ENCODE peak calls at places on chromosomes 11 and 22, in nine cellular contexts. One of them, this sample, is unnamed.

GRCh38 chr11:63805844-63806415 is 7.3 kb upstream of the SPINDOC start:
- DNase-seq in Right ventricle myocardium superior: no peak
- DNase-seq in fibroblast of the conjunctiva: no peak
- DNase-seq in mesendoderm: peak; percentile 76
- DNase-seq in hepatic stellate cell: no peak
- DNase-seq in heart left ventricle: peak; percentile 37
- DNase-seq in COR-L47: no peak
- DNase-seq in T-helper 1 cell: no peak
- DNase-seq in NCI-H748 treated with DMSO at 0.1 percent for 48 hours: no peak
- DNase-seq in this sample: no peak

GRCh38 chr11:131686836-131687235 is 316.4 kb downstream of the NTM start:
- DNase-seq in Right ventricle myocardium superior: no peak
- DNase-seq in fibroblast of the conjunctiva: no peak
- DNase-seq in mesendoderm: no peak
- DNase-seq in hepatic stellate cell: no peak
- DNase-seq in heart left ventricle: no peak
- DNase-seq in COR-L47: no peak
- DNase-seq in T-helper 1 cell: no peak
- DNase-seq in NCI-H748 treated with DMSO at 0.1 percent for 48 hours: no peak
- DNase-seq in this sample: no peak

GRCh38 chr22:23485490-23485889 is 94.6 kb downstream of the IGLL1 start:
- DNase-seq in Right ventricle myocardium superior: no peak
- DNase-seq in fibroblast of the conjunctiva: no peak
- DNase-seq in mesendoderm: no peak
- DNase-seq in hepatic stellate cell: no peak
- DNase-seq in heart left ventricle: no peak
- DNase-seq in COR-L47: no peak
- DNase-seq in T-helper 1 cell: no peak
- DNase-seq in NCI-H748 treated with DMSO at 0.1 percent for 48 hours: no peak
- DNase-seq in this sample: no peak

GRCh38 chr11:118918128-118918685 is 7.5 kb downstream of the BCL9L start:
- DNase-seq in Right ventricle myocardium superior: peak; percentile 88
- DNase-seq in fibroblast of the conjunctiva: peak; percentile 94
- DNase-seq in mesendoderm: peak; percentile 98
- DNase-seq in hepatic stellate cell: peak; percentile 83
- DNase-seq in heart left ventricle: peak; percentile 77
- DNase-seq in COR-L47: peak; percentile 62
- DNase-seq in T-helper 1 cell: no peak
- DNase-seq in NCI-H748 treated with DMSO at 0.1 percent for 48 hours: no peak
- DNase-seq in this sample: no peak

GRCh38 chr22:32348031-32348611 is 9.5 kb upstream of the RFPL3 start:
- DNase-seq in Right ventricle myocardium superior: no peak
- DNase-seq in fibroblast of the conjunctiva: no peak
- DNase-seq in mesendoderm: no peak
- DNase-seq in hepatic stellate cell: no peak
- DNase-seq in heart left ventricle: no peak
- DNase-seq in COR-L47: no peak
- DNase-seq in T-helper 1 cell: no peak
- DNase-seq in NCI-H748 treated with DMSO at 0.1 percent for 48 hours: no peak
- DNase-seq in this sample: no peak

GRCh38 chr11:69888671-69889076 is 69.5 kb upstream of the FGF3 start:
- DNase-seq in Right ventricle myocardium superior: peak; percentile 67
- DNase-seq in fibroblast of the conjunctiva: peak; percentile 14
- DNase-seq in mesendoderm: peak; percentile 85
- DNase-seq in hepatic stellate cell: peak; percentile 81
- DNase-seq in heart left ventricle: peak; percentile 59
- DNase-seq in COR-L47: peak; percentile 61
- DNase-seq in T-helper 1 cell: peak; percentile 41
- DNase-seq in NCI-H748 treated with DMSO at 0.1 percent for 48 hours: peak; percentile 74
- DNase-seq in this sample: peak; percentile 43

GRCh38 chr11:112229746-112230433 is 3.7 kb downstream of the PTS start:
- DNase-seq in Right ventricle myocardium superior: no peak
- DNase-seq in fibroblast of the conjunctiva: peak; percentile 47
- DNase-seq in mesendoderm: no peak
- DNase-seq in hepatic stellate cell: peak; percentile 57
- DNase-seq in heart left ventricle: no peak
- DNase-seq in COR-L47: no peak
- DNase-seq in T-helper 1 cell: no peak
- DNase-seq in NCI-H748 treated with DMSO at 0.1 percent for 48 hours: no peak
- DNase-seq in this sample: no peak

GRCh38 chr11:79040348-79040747 is 400.5 kb downstream of the TENM4 start:
- DNase-seq in Right ventricle myocardium superior: no peak
- DNase-seq in fibroblast of the conjunctiva: peak; percentile 6
- DNase-seq in mesendoderm: no peak
- DNase-seq in hepatic stellate cell: no peak
- DNase-seq in heart left ventricle: no peak
- DNase-seq in COR-L47: no peak
- DNase-seq in T-helper 1 cell: no peak
- DNase-seq in NCI-H748 treated with DMSO at 0.1 percent for 48 hours: no peak
- DNase-seq in this sample: no peak

GRCh38 chr22:30490399-30490798 is 15.1 kb downstream of the SEC14L4 start:
- DNase-seq in Right ventricle myocardium superior: no peak
- DNase-seq in fibroblast of the conjunctiva: no peak
- DNase-seq in mesendoderm: peak; percentile 8
- DNase-seq in hepatic stellate cell: no peak
- DNase-seq in heart left ventricle: no peak
- DNase-seq in COR-L47: no peak
- DNase-seq in T-helper 1 cell: no peak
- DNase-seq in NCI-H748 treated with DMSO at 0.1 percent for 48 hours: no peak
- DNase-seq in this sample: no peak

GRCh38 chr11:103920449-103920848 is 116.0 kb upstream of the DDI1 start:
- DNase-seq in Right ventricle myocardium superior: no peak
- DNase-seq in fibroblast of the conjunctiva: no peak
- DNase-seq in mesendoderm: no peak
- DNase-seq in hepatic stellate cell: no peak
- DNase-seq in heart left ventricle: no peak
- DNase-seq in COR-L47: no peak
- DNase-seq in T-helper 1 cell: no peak
- DNase-seq in NCI-H748 treated with DMSO at 0.1 percent for 48 hours: no peak
- DNase-seq in this sample: no peak

GRCh38 chr11:12818333-12819015 is 144.3 kb downstream of the TEAD1 start:
- DNase-seq in Right ventricle myocardium superior: peak; percentile 48
- DNase-seq in fibroblast of the conjunctiva: peak; percentile 73
- DNase-seq in mesendoderm: no peak
- DNase-seq in hepatic stellate cell: peak; percentile 65
- DNase-seq in heart left ventricle: peak; percentile 54
- DNase-seq in COR-L47: no peak
- DNase-seq in T-helper 1 cell: no peak
- DNase-seq in NCI-H748 treated with DMSO at 0.1 percent for 48 hours: no peak
- DNase-seq in this sample: peak; percentile 78

GRCh38 chr11:78567209-78567608 is 7.5 kb downstream of the NARS2 start:
- DNase-seq in Right ventricle myocardium superior: no peak
- DNase-seq in fibroblast of the conjunctiva: no peak
- DNase-seq in mesendoderm: peak; percentile 37
- DNase-seq in hepatic stellate cell: no peak
- DNase-seq in heart left ventricle: no peak
- DNase-seq in COR-L47: no peak
- DNase-seq in T-helper 1 cell: no peak
- DNase-seq in NCI-H748 treated with DMSO at 0.1 percent for 48 hours: no peak
- DNase-seq in this sample: no peak

GRCh38 chr11:118438314-118438931 is 2.1 kb downstream of the KMT2A start:
- DNase-seq in Right ventricle myocardium superior: no peak
- DNase-seq in fibroblast of the conjunctiva: peak; percentile 74
- DNase-seq in mesendoderm: peak; percentile 90
- DNase-seq in hepatic stellate cell: peak; percentile 81
- DNase-seq in heart left ventricle: peak; percentile 59
- DNase-seq in COR-L47: peak; percentile 35
- DNase-seq in T-helper 1 cell: peak; percentile 61
- DNase-seq in NCI-H748 treated with DMSO at 0.1 percent for 48 hours: no peak
- DNase-seq in this sample: peak; percentile 82

GRCh38 chr11:1233351-1234053 is 10.6 kb downstream of the MUC5B start:
- DNase-seq in Right ventricle myocardium superior: peak; percentile 11
- DNase-seq in fibroblast of the conjunctiva: no peak
- DNase-seq in mesendoderm: no peak
- DNase-seq in hepatic stellate cell: no peak
- DNase-seq in heart left ventricle: no peak
- DNase-seq in COR-L47: peak; percentile 57
- DNase-seq in T-helper 1 cell: no peak
- DNase-seq in NCI-H748 treated with DMSO at 0.1 percent for 48 hours: no peak
- DNase-seq in this sample: no peak

GRCh38 chr11:130480166-130480565 is 31.7 kb downstream of the ADAMTS15 start:
- DNase-seq in Right ventricle myocardium superior: no peak
- DNase-seq in fibroblast of the conjunctiva: no peak
- DNase-seq in mesendoderm: no peak
- DNase-seq in hepatic stellate cell: peak; percentile 59
- DNase-seq in heart left ventricle: no peak
- DNase-seq in COR-L47: no peak
- DNase-seq in T-helper 1 cell: no peak
- DNase-seq in NCI-H748 treated with DMSO at 0.1 percent for 48 hours: no peak
- DNase-seq in this sample: no peak

GRCh38 chr11:10607462-10607861 is 39.0 kb upstream of the LYVE1 start:
- DNase-seq in Right ventricle myocardium superior: no peak
- DNase-seq in fibroblast of the conjunctiva: no peak
- DNase-seq in mesendoderm: no peak
- DNase-seq in hepatic stellate cell: no peak
- DNase-seq in heart left ventricle: no peak
- DNase-seq in COR-L47: no peak
- DNase-seq in T-helper 1 cell: no peak
- DNase-seq in NCI-H748 treated with DMSO at 0.1 percent for 48 hours: no peak
- DNase-seq in this sample: no peak

GRCh38 chr11:10878408-10879214 is 20.8 kb upstream of the ZBED5 start:
- DNase-seq in Right ventricle myocardium superior: no peak
- DNase-seq in fibroblast of the conjunctiva: peak; percentile 65
- DNase-seq in mesendoderm: peak; percentile 90
- DNase-seq in hepatic stellate cell: peak; percentile 44
- DNase-seq in heart left ventricle: no peak
- DNase-seq in COR-L47: no peak
- DNase-seq in T-helper 1 cell: peak; percentile 61
- DNase-seq in NCI-H748 treated with DMSO at 0.1 percent for 48 hours: peak; percentile 61
- DNase-seq in this sample: peak; percentile 73

GRCh38 chr22:38464992-38465672 is 2.8 kb upstream of the KDELR3 start:
- DNase-seq in Right ventricle myocardium superior: no peak
- DNase-seq in fibroblast of the conjunctiva: no peak
- DNase-seq in mesendoderm: no peak
- DNase-seq in hepatic stellate cell: no peak
- DNase-seq in heart left ventricle: no peak
- DNase-seq in COR-L47: no peak
- DNase-seq in T-helper 1 cell: no peak
- DNase-seq in NCI-H748 treated with DMSO at 0.1 percent for 48 hours: no peak
- DNase-seq in this sample: no peak

GRCh38 chr22:30887418-30887817 is 81.2 kb downstream of the MORC2 start:
- DNase-seq in Right ventricle myocardium superior: no peak
- DNase-seq in fibroblast of the conjunctiva: no peak
- DNase-seq in mesendoderm: no peak
- DNase-seq in hepatic stellate cell: no peak
- DNase-seq in heart left ventricle: no peak
- DNase-seq in COR-L47: no peak
- DNase-seq in T-helper 1 cell: no peak
- DNase-seq in NCI-H748 treated with DMSO at 0.1 percent for 48 hours: no peak
- DNase-seq in this sample: no peak

GRCh38 chr22:25404923-25405853 is 159.3 kb upstream of the GRK3 start:
- DNase-seq in Right ventricle myocardium superior: peak; percentile 91
- DNase-seq in fibroblast of the conjunctiva: no peak
- DNase-seq in mesendoderm: no peak
- DNase-seq in hepatic stellate cell: peak; percentile 85
- DNase-seq in heart left ventricle: peak; percentile 89
- DNase-seq in COR-L47: no peak
- DNase-seq in T-helper 1 cell: peak; percentile 71
- DNase-seq in NCI-H748 treated with DMSO at 0.1 percent for 48 hours: no peak
- DNase-seq in this sample: no peak

GRCh38 chr11:102047305-102047924 is at the start of gene CFAP300:
- DNase-seq in Right ventricle myocardium superior: peak; percentile 96
- DNase-seq in fibroblast of the conjunctiva: peak; percentile 85
- DNase-seq in mesendoderm: peak; percentile 69
- DNase-seq in hepatic stellate cell: peak; percentile 91
- DNase-seq in heart left ventricle: peak; percentile 90
- DNase-seq in COR-L47: peak; percentile 88
- DNase-seq in T-helper 1 cell: peak; percentile 52
- DNase-seq in NCI-H748 treated with DMSO at 0.1 percent for 48 hours: peak; percentile 72
- DNase-seq in this sample: no peak

GRCh38 chr11:64000740-64001514 is 14.7 kb downstream of the OTUB1 start:
- DNase-seq in Right ventricle myocardium superior: no peak
- DNase-seq in fibroblast of the conjunctiva: no peak
- DNase-seq in mesendoderm: no peak
- DNase-seq in hepatic stellate cell: no peak
- DNase-seq in heart left ventricle: no peak
- DNase-seq in COR-L47: no peak
- DNase-seq in T-helper 1 cell: no peak
- DNase-seq in NCI-H748 treated with DMSO at 0.1 percent for 48 hours: no peak
- DNase-seq in this sample: no peak

GRCh38 chr11:78869293-78869692 is 294.6 kb upstream of the NARS2 start:
- DNase-seq in Right ventricle myocardium superior: no peak
- DNase-seq in fibroblast of the conjunctiva: no peak
- DNase-seq in mesendoderm: no peak
- DNase-seq in hepatic stellate cell: no peak
- DNase-seq in heart left ventricle: no peak
- DNase-seq in COR-L47: no peak
- DNase-seq in T-helper 1 cell: no peak
- DNase-seq in NCI-H748 treated with DMSO at 0.1 percent for 48 hours: no peak
- DNase-seq in this sample: no peak

GRCh38 chr22:42156121-42156520 is 25.5 kb upstream of the CYP2D6 start:
- DNase-seq in Right ventricle myocardium superior: no peak
- DNase-seq in fibroblast of the conjunctiva: no peak
- DNase-seq in mesendoderm: no peak
- DNase-seq in hepatic stellate cell: no peak
- DNase-seq in heart left ventricle: no peak
- DNase-seq in COR-L47: no peak
- DNase-seq in T-helper 1 cell: no peak
- DNase-seq in NCI-H748 treated with DMSO at 0.1 percent for 48 hours: no peak
- DNase-seq in this sample: no peak

GRCh38 chr11:117421471-117421870 is 93.8 kb downstream of the CEP164 start:
- DNase-seq in Right ventricle myocardium superior: no peak
- DNase-seq in fibroblast of the conjunctiva: no peak
- DNase-seq in mesendoderm: no peak
- DNase-seq in hepatic stellate cell: no peak
- DNase-seq in heart left ventricle: no peak
- DNase-seq in COR-L47: no peak
- DNase-seq in T-helper 1 cell: no peak
- DNase-seq in NCI-H748 treated with DMSO at 0.1 percent for 48 hours: no peak
- DNase-seq in this sample: no peak

GRCh38 chr11:12723410-12724297 is 49.4 kb downstream of the TEAD1 start:
- DNase-seq in Right ventricle myocardium superior: no peak
- DNase-seq in fibroblast of the conjunctiva: no peak
- DNase-seq in mesendoderm: peak; percentile 95
- DNase-seq in hepatic stellate cell: no peak
- DNase-seq in heart left ventricle: no peak
- DNase-seq in COR-L47: no peak
- DNase-seq in T-helper 1 cell: no peak
- DNase-seq in NCI-H748 treated with DMSO at 0.1 percent for 48 hours: peak; percentile 42
- DNase-seq in this sample: no peak